ENCODE peak calls at places on chromosome 14, in eight cellular contexts. One of them, this sample, is unnamed.

GRCh38 chr14:73295198-73295796 is 58.0 kb downstream of the PAPLN start:
- DNase-seq in B cell: no peak
- DNase-seq in nucleus accumbens: no peak
- DNase-seq in stimulated activated CD4-positive, alpha-beta T cell treated with anti-CD3 and anti-CD28 coated beads, Interleukin-4, amount 100 ng/mL, for 48 hours: no peak
- DNase-seq in sciatic nerve: no peak
- DNase-seq in LHCN-M2: peak; percentile 33
- DNase-seq in fibroblast of the conjunctiva: peak; percentile 23
- DNase-seq in AG10803: peak; percentile 35
- DNase-seq in this sample: peak; percentile 60

GRCh38 chr14:58077621-58078020 is 74.4 kb downstream of the ARMH4 start:
- DNase-seq in nucleus accumbens: no peak
- DNase-seq in fibroblast of the conjunctiva: no peak
- DNase-seq in AG10803: peak; percentile 84
- DNase-seq in B cell: no peak
- DNase-seq in sciatic nerve: no peak
- DNase-seq in LHCN-M2: peak; percentile 27
- DNase-seq in stimulated activated CD4-positive, alpha-beta T cell treated with anti-CD3 and anti-CD28 coated beads, Interleukin-4, amount 100 ng/mL, for 48 hours: no peak
- DNase-seq in this sample: no peak

GRCh38 chr14:47715330-47715729 is 39.9 kb upstream of the MDGA2 start:
- DNase-seq in nucleus accumbens: no peak
- DNase-seq in B cell: no peak
- DNase-seq in LHCN-M2: no peak
- DNase-seq in AG10803: no peak
- DNase-seq in fibroblast of the conjunctiva: no peak
- DNase-seq in stimulated activated CD4-positive, alpha-beta T cell treated with anti-CD3 and anti-CD28 coated beads, Interleukin-4, amount 100 ng/mL, for 48 hours: no peak
- DNase-seq in sciatic nerve: no peak
- DNase-seq in this sample: peak; percentile 18

GRCh38 chr14:104213301-104214034 is 75.1 kb downstream of the KIF26A start:
- DNase-seq in B cell: no peak
- DNase-seq in LHCN-M2: no peak
- DNase-seq in nucleus accumbens: no peak
- DNase-seq in sciatic nerve: no peak
- DNase-seq in AG10803: no peak
- DNase-seq in stimulated activated CD4-positive, alpha-beta T cell treated with anti-CD3 and anti-CD28 coated beads, Interleukin-4, amount 100 ng/mL, for 48 hours: no peak
- DNase-seq in fibroblast of the conjunctiva: no peak
- DNase-seq in this sample: no peak

GRCh38 chr14:89339579-89339978 is 77.5 kb downstream of the FOXN3 start:
- DNase-seq in AG10803: no peak
- DNase-seq in fibroblast of the conjunctiva: no peak
- DNase-seq in B cell: no peak
- DNase-seq in nucleus accumbens: no peak
- DNase-seq in stimulated activated CD4-positive, alpha-beta T cell treated with anti-CD3 and anti-CD28 coated beads, Interleukin-4, amount 100 ng/mL, for 48 hours: no peak
- DNase-seq in LHCN-M2: no peak
- DNase-seq in sciatic nerve: no peak
- DNase-seq in this sample: no peak

GRCh38 chr14:52032196-52032865 is 36.5 kb downstream of the NID2 start:
- DNase-seq in sciatic nerve: no peak
- DNase-seq in LHCN-M2: peak; percentile 37
- DNase-seq in fibroblast of the conjunctiva: no peak
- DNase-seq in nucleus accumbens: no peak
- DNase-seq in B cell: no peak
- DNase-seq in stimulated activated CD4-positive, alpha-beta T cell treated with anti-CD3 and anti-CD28 coated beads, Interleukin-4, amount 100 ng/mL, for 48 hours: no peak
- DNase-seq in AG10803: peak; percentile 85
- DNase-seq in this sample: no peak

GRCh38 chr14:104559043-104559768 is 20.4 kb upstream of the C14orf180 start:
- DNase-seq in fibroblast of the conjunctiva: no peak
- DNase-seq in B cell: no peak
- DNase-seq in LHCN-M2: no peak
- DNase-seq in nucleus accumbens: no peak
- DNase-seq in AG10803: no peak
- DNase-seq in stimulated activated CD4-positive, alpha-beta T cell treated with anti-CD3 and anti-CD28 coated beads, Interleukin-4, amount 100 ng/mL, for 48 hours: no peak
- DNase-seq in sciatic nerve: no peak
- DNase-seq in this sample: no peak

GRCh38 chr14:76872796-76873432 is 46.7 kb downstream of the LRRC74A start:
- DNase-seq in AG10803: peak; percentile 35
- DNase-seq in fibroblast of the conjunctiva: peak; percentile 12
- DNase-seq in sciatic nerve: peak; percentile 80
- DNase-seq in nucleus accumbens: peak; percentile 17
- DNase-seq in stimulated activated CD4-positive, alpha-beta T cell treated with anti-CD3 and anti-CD28 coated beads, Interleukin-4, amount 100 ng/mL, for 48 hours: peak; percentile 56
- DNase-seq in B cell: peak; percentile 75
- DNase-seq in LHCN-M2: peak; percentile 37
- DNase-seq in this sample: peak; percentile 57

GRCh38 chr14:84202486-84202885 is 1327.5 kb upstream of the FLRT2 start:
- DNase-seq in LHCN-M2: no peak
- DNase-seq in stimulated activated CD4-positive, alpha-beta T cell treated with anti-CD3 and anti-CD28 coated beads, Interleukin-4, amount 100 ng/mL, for 48 hours: no peak
- DNase-seq in sciatic nerve: no peak
- DNase-seq in nucleus accumbens: no peak
- DNase-seq in AG10803: no peak
- DNase-seq in fibroblast of the conjunctiva: no peak
- DNase-seq in B cell: no peak
- DNase-seq in this sample: no peak

GRCh38 chr14:50475460-50475859 is 56.9 kb downstream of the MAP4K5 start:
- DNase-seq in nucleus accumbens: no peak
- DNase-seq in B cell: no peak
- DNase-seq in AG10803: no peak
- DNase-seq in LHCN-M2: peak; percentile 52
- DNase-seq in sciatic nerve: no peak
- DNase-seq in stimulated activated CD4-positive, alpha-beta T cell treated with anti-CD3 and anti-CD28 coated beads, Interleukin-4, amount 100 ng/mL, for 48 hours: no peak
- DNase-seq in fibroblast of the conjunctiva: no peak
- DNase-seq in this sample: no peak

GRCh38 chr14:77014004-77014604 is 14.4 kb downstream of the IRF2BPL start:
- DNase-seq in stimulated activated CD4-positive, alpha-beta T cell treated with anti-CD3 and anti-CD28 coated beads, Interleukin-4, amount 100 ng/mL, for 48 hours: no peak
- DNase-seq in nucleus accumbens: peak; percentile 72
- DNase-seq in LHCN-M2: no peak
- DNase-seq in B cell: no peak
- DNase-seq in AG10803: peak; percentile 61
- DNase-seq in sciatic nerve: peak; percentile 75
- DNase-seq in fibroblast of the conjunctiva: no peak
- DNase-seq in this sample: no peak

This sample was measured in OCI-M1.